ENCODE peak calls at places on chromosomes 3 and 15, in ten cellular contexts. K is stomach, R is body of pancreas, E is suprapubic skin, Y is ovary, I is uterus, M is tibial nerve, W is right lobe of liver, J is IMR-90, P is vagina. G is an unnamed sample.

GRCh38 chr15:63909819-63910437 is 76.2 kb upstream of the HERC1 start:
- DNase-seq in K (no peak), R (peak), E (no peak), Y (peak), I (no peak), M (no peak), W (no peak), J (peak), P (no peak), G (no peak)

GRCh38 chr15:35774653-35775052 is 228.7 kb upstream of the DPH6 start:
- DNase-seq in K (no peak), R (no peak), E (no peak), Y (no peak), I (no peak), M (no peak), W (no peak), J (no peak), P (no peak), G (no peak)

GRCh38 chr3:27532931-27533607 is 48.9 kb upstream of the SLC4A7 start:
- DNase-seq in K (no peak), R (no peak), E (no peak), Y (no peak), I (no peak), M (no peak), W (no peak), J (peak), P (no peak), G (no peak)

GRCh38 chr3:73214846-73215245 is 153.4 kb downstream of the EBLN2 start:
- DNase-seq in K (no peak), R (no peak), E (no peak), Y (no peak), I (no peak), M (no peak), W (no peak), J (no peak), P (no peak), G (no peak)

GRCh38 chr15:74584204-74584603 is 31.4 kb upstream of the CLK3 start:
- DNase-seq in K (no peak), R (no peak), E (no peak), Y (no peak), I (no peak), M (no peak), W (no peak), J (no peak), P (no peak), G (no peak)

GRCh38 chr3:99920530-99921376 is 103.1 kb downstream of the CMSS1 start:
- DNase-seq in K (peak), R (peak), E (peak), Y (peak), I (peak), M (peak), W (peak), J (peak), P (no peak), G (peak)

GRCh38 chr3:25300141-25300540 is 127.9 kb upstream of the RARB start:
- DNase-seq in K (no peak), R (no peak), E (no peak), Y (no peak), I (no peak), M (no peak), W (no peak), J (no peak), P (no peak), G (no peak)

GRCh38 chr3:171455603-171456550 is 4.3 kb downstream of the TNIK start:
- DNase-seq in K (no peak), R (peak), E (no peak), Y (no peak), I (no peak), M (no peak), W (no peak), J (no peak), P (no peak), G (no peak)

GRCh38 chr3:148791296-148791695 is 36.3 kb upstream of the CPB1 start:
- DNase-seq in K (no peak), R (no peak), E (no peak), Y (no peak), I (no peak), M (peak), W (no peak), J (no peak), P (no peak), G (no peak)

GRCh38 chr3:70053293-70053692 is 53.8 kb downstream of the SAMMSON start:
- DNase-seq in K (no peak), R (no peak), E (no peak), Y (no peak), I (no peak), M (no peak), W (no peak), J (no peak), P (no peak), G (no peak)

GRCh38 chr15:72230197-72231065 is 559 bp downstream of the PKM start:
- DNase-seq in K (peak), R (peak), E (peak), Y (peak), I (peak), M (peak), W (peak), J (peak), P (peak), G (peak)

GRCh38 chr3:173028351-173028750 is 112.7 kb downstream of the SPATA16 start:
- DNase-seq in K (no peak), R (no peak), E (no peak), Y (no peak), I (no peak), M (no peak), W (no peak), J (no peak), P (no peak), G (no peak)

GRCh38 chr15:90419738-90420487 is 31.9 kb downstream of the IQGAP1 start:
- DNase-seq in K (no peak), R (no peak), E (no peak), Y (no peak), I (peak), M (no peak), W (no peak), J (peak), P (no peak), G (no peak)

GRCh38 chr15:93170320-93170719 is 81.3 kb upstream of the RGMA start:
- DNase-seq in K (no peak), R (no peak), E (no peak), Y (no peak), I (no peak), M (no peak), W (no peak), J (no peak), P (no peak), G (no peak)

GRCh38 chr3:25589783-25590258 is 74.9 kb downstream of the TOP2B start:
- DNase-seq in K (no peak), R (no peak), E (no peak), Y (no peak), I (no peak), M (no peak), W (no peak), J (no peak), P (no peak), G (no peak)

GRCh38 chr3:74523811-74524210 is 90.6 kb downstream of the CNTN3 start:
- DNase-seq in K (no peak), R (no peak), E (no peak), Y (no peak), I (no peak), M (no peak), W (no peak), J (peak), P (no peak), G (no peak)

GRCh38 chr3:185207931-185208746 is 45.7 kb downstream of the EHHADH start:
- DNase-seq in K (no peak), R (no peak), E (no peak), Y (no peak), I (no peak), M (no peak), W (no peak), J (peak), P (no peak), G (no peak)

GRCh38 chr15:31296304-31297220 is 30.1 kb upstream of the KLF13 start:
- DNase-seq in K (peak), R (peak), E (peak), Y (no peak), I (peak), M (peak), W (peak), J (no peak), P (peak), G (peak)

GRCh38 chr3:189353318-189353958 is 181.7 kb downstream of the TPRG1 start:
- DNase-seq in K (no peak), R (no peak), E (no peak), Y (no peak), I (no peak), M (no peak), W (no peak), J (no peak), P (no peak), G (no peak)

GRCh38 chr3:244041-244440 is 47.5 kb downstream of the CHL1 start:
- DNase-seq in K (no peak), R (no peak), E (no peak), Y (no peak), I (no peak), M (no peak), W (no peak), J (peak), P (no peak), G (no peak)

GRCh38 chr3:166283856-166284255 is 446.6 kb upstream of the BCHE start:
- DNase-seq in K (no peak), R (no peak), E (no peak), Y (no peak), I (no peak), M (no peak), W (no peak), J (peak), P (no peak), G (no peak)

GRCh38 chr3:162122405-162122804 is 625.8 kb downstream of the OTOL1 start:
- DNase-seq in K (no peak), R (no peak), E (no peak), Y (no peak), I (no peak), M (no peak), W (no peak), J (peak), P (no peak), G (no peak)

GRCh38 chr3:23741403-23741706 is 64.4 kb upstream of the UBE2E1 start:
- DNase-seq in K (no peak), R (no peak), E (no peak), Y (no peak), I (no peak), M (no peak), W (no peak), J (no peak), P (no peak), G (no peak)

GRCh38 chr3:23739536-23739935 is 66.2 kb upstream of the UBE2E1 start:
- DNase-seq in K (no peak), R (peak), E (no peak), Y (no peak), I (no peak), M (no peak), W (no peak), J (peak), P (no peak), G (no peak)

GRCh38 chr3:23740517-23741402 is 65.0 kb upstream of the UBE2E1 start:
- DNase-seq in K (peak), R (peak), E (no peak), Y (no peak), I (peak), M (no peak), W (no peak), J (no peak), P (no peak), G (no peak)

GRCh38 chr3:23746473-23746872 is 59.3 kb upstream of the UBE2E1 start:
- DNase-seq in K (no peak), R (no peak), E (no peak), Y (no peak), I (no peak), M (no peak), W (no peak), J (no peak), P (no peak), G (no peak)

DNA sequence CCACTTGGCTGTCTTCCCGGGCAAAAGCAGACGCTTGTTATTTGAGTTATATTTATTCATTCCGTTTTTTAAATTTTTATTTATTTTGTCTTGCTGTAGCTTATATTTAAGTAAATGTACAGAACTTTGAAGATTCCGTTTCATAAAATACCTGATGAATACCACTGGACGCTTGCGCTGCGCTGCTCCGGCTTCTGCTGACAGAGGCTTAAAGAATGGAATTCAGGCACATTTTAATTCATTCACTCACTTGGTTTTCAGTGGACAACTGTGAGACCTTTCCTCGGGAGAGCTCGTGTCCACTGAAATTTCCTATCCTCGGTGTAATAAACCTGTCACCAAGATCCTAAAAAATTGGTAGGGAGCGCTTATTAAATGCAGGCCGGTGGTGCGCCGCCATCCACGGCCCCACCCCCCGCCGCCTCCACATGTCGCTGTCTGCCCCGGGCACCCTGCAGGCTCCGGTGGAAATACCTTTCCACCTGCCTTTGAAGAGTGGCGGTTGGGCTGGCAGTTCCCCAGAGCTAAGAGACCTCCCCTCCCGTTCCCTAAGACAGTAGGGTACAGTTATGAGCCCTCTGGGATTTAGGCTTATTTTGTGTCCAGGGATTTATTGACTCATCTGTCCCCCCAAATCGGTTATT is 62.5 kb upstream of the UBE2E1 start:
- DNase-seq in K (no peak), R (no peak), E (no peak), Y (no peak), I (no peak), M (no peak), W (no peak), J (no peak), P (no peak), G (no peak)
- H3K4me3 ChIP-seq in K (no peak), R (no peak), E (no peak), Y (no peak), I (no peak), M (no peak), W (no peak), J (no peak), P (no peak), G (no peak)

GRCh38 chr3:47007001-47007400 is 27.5 kb downstream of the NBEAL2 start:
- DNase-seq in K (no peak), R (peak), E (no peak), Y (no peak), I (peak), M (no peak), W (peak), J (no peak), P (no peak), G (peak)

GRCh38 chr3:47004369-47005211 is 25.1 kb downstream of the NBEAL2 start:
- DNase-seq in K (no peak), R (no peak), E (peak), Y (peak), I (peak), M (no peak), W (no peak), J (no peak), P (no peak), G (no peak)

GRCh38 chr3:47006145-47006651 is 26.7 kb downstream of the NBEAL2 start:
- DNase-seq in K (no peak), R (peak), E (no peak), Y (no peak), I (peak), M (no peak), W (peak), J (no peak), P (no peak), G (no peak)

GRCh38 chr3:47003461-47004368 is 24.2 kb downstream of the NBEAL2 start:
- DNase-seq in K (no peak), R (no peak), E (peak), Y (peak), I (peak), M (no peak), W (no peak), J (no peak), P (no peak), G (peak)

DNA sequence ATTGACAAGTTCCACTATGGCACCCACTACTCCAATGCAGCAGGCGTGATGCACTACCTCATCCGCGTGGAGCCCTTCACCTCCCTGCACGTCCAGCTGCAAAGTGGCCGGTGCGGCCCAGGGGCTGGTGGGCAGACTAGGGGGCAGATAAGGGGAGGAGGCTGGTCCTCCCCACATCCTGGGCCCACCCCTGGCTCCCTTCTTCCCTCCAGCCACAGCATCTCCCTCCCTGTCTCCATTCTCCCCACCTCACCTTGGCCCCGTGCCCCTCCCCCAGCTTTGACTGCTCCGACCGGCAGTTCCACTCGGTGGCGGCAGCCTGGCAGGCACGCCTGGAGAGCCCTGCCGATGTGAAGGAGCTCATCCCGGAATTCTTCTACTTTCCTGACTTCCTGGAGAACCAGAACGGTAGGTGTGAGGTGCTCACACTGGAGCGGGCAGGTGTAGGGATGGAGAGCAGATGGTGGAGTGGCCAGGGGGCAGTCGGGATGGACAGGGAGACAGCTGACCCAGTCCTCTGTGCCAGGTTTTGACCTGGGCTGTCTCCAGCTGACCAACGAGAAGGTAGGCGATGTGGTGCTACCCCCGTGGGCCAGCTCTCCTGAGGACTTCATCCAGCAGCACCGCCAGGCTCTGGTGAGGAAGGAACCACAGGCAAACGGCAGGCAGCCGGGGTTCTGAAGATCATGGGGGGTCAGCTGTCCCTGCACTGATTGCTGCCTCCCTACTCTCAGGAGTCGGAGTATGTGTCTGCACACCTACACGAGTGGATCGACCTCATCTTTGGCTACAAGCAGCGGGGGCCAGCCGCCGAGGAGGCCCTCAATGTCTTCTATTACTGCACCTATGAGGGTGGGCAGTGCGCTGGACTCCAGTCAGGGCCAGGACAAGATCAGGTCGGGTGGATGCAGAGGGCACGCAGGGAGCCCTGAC is 26.0 kb downstream of the NBEAL2 start:
- DNase-seq in K (no peak), R (peak), E (peak), Y (peak), I (peak), M (no peak), W (no peak), J (no peak), P (no peak), G (no peak)
- TF ChIP-seq POLR2A in K (no peak), R (no peak), E (no peak), Y (no peak), I (no peak), M (no peak), W (no peak), J (no peak), P (no peak), G (no peak)

DNA sequence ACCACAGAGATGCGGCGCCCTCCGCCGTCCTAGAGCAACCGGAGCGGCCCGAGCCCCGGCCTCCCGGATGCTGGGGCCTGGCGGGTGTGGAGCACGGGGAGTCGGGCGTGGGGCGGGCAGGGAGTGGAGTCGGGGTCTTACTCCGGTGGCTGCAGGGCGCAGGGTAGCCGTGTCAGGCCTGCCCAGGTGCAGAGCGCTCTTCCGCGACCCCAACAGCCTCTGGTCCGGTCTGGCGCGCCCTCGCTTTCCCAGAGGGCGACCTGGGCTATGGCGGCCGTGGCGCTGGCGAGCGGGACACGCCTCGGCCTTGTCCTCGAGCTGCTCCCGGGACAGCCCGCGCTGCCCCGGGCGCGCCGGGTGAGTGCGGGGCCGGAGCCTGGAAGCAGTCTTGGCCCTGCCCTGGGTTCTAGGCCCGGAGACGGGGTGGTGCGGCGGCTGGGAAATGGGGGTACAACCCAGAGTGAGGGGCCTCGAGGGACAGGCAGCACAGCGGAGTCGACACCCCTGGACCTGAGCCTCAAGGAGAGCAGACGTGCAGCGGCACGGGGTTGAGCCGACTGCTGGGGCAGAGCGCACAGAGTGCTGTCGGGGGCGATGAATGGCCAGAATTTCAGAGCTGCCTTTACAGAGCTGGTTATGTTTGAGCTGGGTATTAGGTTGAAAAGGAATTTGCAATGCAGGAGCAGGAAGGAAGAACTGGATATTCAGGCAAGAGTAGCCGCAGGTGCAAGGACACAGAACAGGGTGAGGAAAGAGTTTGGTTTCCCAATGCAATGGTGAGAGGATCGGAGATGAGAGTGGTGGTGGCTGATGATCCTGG is at the start of gene ZNF662:
- DNase-seq in K (peak), R (peak), E (peak), Y (peak), I (peak), M (peak), W (peak), J (no peak), P (no peak), G (no peak)
- H3K4me3 ChIP-seq in K (peak), R (peak), E (peak), Y (peak), I (peak), M (peak), W (peak), J (peak), P (peak), G (peak)

DNA sequence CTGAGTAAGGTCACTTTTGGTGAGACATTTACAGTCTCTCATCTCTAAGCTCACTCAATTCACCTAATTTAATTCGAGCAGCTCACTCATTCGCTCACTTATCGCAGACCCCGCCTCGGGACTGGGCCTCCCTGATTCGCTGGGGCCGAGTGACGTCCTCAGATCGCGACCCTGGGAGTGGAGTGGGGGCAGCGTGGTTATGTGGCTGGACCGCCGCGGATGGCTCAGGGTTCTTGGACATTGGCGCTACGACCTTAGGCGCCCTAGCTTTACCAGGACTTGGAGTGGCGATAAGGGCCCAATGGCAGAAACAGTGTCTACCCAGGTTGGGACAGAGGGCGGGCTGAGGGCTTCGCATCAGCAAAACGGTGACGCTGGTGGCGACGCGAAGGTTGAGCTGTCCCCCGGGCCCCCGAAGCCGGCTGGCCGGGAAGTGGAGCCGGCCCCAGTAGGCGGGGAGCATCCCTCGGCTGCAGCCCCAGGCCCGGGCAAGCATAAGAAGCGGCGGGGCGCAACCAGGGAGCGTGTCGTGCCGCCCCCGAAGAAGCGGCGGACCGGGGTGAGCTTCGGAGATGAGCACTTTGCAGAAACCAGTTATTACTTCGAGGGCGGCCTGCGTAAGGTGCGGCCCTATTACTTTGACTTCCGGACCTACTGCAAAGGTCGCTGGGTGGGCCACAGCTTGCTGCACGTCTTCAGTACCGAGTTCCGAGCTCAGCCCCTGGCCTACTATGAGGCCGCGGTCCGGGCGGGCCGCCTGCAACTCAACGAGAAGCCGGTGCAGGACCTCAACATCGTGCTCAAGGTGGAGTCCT is at the start of gene RPUSD2:
- DNase-seq in K (peak), R (peak), E (peak), Y (peak), I (peak), M (peak), W (peak), J (peak), P (peak), G (peak)
- TF ChIP-seq POLR2A in K (no peak), R (peak), E (peak), Y (peak), I (peak), M (peak), W (peak), J (peak), P (peak), G (no peak)

G was measured in lower leg skin.